ENCODE peak calls at places on chromosome 3, in five cellular contexts. One of them, this sample, is unnamed.
A peak's percentile ranks its signal among the peaks of the same experiment; 100 is the strongest.

GRCh38 chr3:153372326-153372725 is 210.3 kb downstream of the RAP2B start:
- DNase-seq in DND-41: no peak
- DNase-seq in PC-3: peak; percentile 53
- DNase-seq in hepatocyte: no peak
- DNase-seq in heart right ventricle: no peak
- DNase-seq in this sample: peak; percentile 65

GRCh38 chr3:71726106-71726505 is 904 bp upstream of the EIF4E3 start:
- DNase-seq in hepatocyte: no peak
- DNase-seq in PC-3: no peak
- DNase-seq in heart right ventricle: no peak
- DNase-seq in DND-41: peak; percentile 44
- DNase-seq in this sample: no peak

GRCh38 chr3:128322030-128323022 is 144.4 kb downstream of the DNAJB8 start:
- DNase-seq in PC-3: peak; percentile 25
- DNase-seq in hepatocyte: no peak
- DNase-seq in heart right ventricle: peak; percentile 42
- DNase-seq in DND-41: peak; percentile 52
- DNase-seq in this sample: no peak

GRCh38 chr3:185758912-185759311 is 65.9 kb downstream of the IGF2BP2 start:
- DNase-seq in hepatocyte: no peak
- DNase-seq in heart right ventricle: no peak
- DNase-seq in PC-3: peak; percentile 80
- DNase-seq in DND-41: no peak
- DNase-seq in this sample: no peak

GRCh38 chr3:24149032-24149431 is 203.9 kb downstream of the NR1D2 start:
- DNase-seq in heart right ventricle: no peak
- DNase-seq in PC-3: peak; percentile 41
- DNase-seq in DND-41: no peak
- DNase-seq in hepatocyte: no peak
- DNase-seq in this sample: no peak

GRCh38 chr3:192652731-192653130 is 74.6 kb downstream of the FGF12 start:
- DNase-seq in hepatocyte: no peak
- DNase-seq in heart right ventricle: no peak
- DNase-seq in PC-3: no peak
- DNase-seq in DND-41: no peak
- DNase-seq in this sample: no peak

GRCh38 chr3:8644748-8645390 is at the start of gene SSUH2:
- DNase-seq in hepatocyte: no peak
- DNase-seq in PC-3: no peak
- DNase-seq in DND-41: no peak
- DNase-seq in heart right ventricle: no peak
- DNase-seq in this sample: no peak

GRCh38 chr3:134105876-134106556 is 76.3 kb upstream of the SLCO2A1 start:
- DNase-seq in DND-41: no peak
- DNase-seq in hepatocyte: no peak
- DNase-seq in heart right ventricle: no peak
- DNase-seq in PC-3: no peak
- DNase-seq in this sample: no peak

GRCh38 chr3:156311930-156312329 is 191.6 kb downstream of the KCNAB1 start:
- DNase-seq in heart right ventricle: no peak
- DNase-seq in DND-41: no peak
- DNase-seq in PC-3: no peak
- DNase-seq in hepatocyte: no peak
- DNase-seq in this sample: no peak

GRCh38 chr3:13896473-13897154 is 16.7 kb upstream of the WNT7A start:
- DNase-seq in heart right ventricle: no peak
- DNase-seq in hepatocyte: peak; percentile 85
- DNase-seq in DND-41: peak; percentile 66
- DNase-seq in PC-3: peak; percentile 90
- DNase-seq in this sample: peak; percentile 59

GRCh38 chr3:14411988-14412387 is 9.6 kb downstream of the SLC6A6 start:
- DNase-seq in DND-41: no peak
- DNase-seq in PC-3: peak; percentile 29
- DNase-seq in heart right ventricle: no peak
- DNase-seq in hepatocyte: no peak
- DNase-seq in this sample: no peak

DNA sequence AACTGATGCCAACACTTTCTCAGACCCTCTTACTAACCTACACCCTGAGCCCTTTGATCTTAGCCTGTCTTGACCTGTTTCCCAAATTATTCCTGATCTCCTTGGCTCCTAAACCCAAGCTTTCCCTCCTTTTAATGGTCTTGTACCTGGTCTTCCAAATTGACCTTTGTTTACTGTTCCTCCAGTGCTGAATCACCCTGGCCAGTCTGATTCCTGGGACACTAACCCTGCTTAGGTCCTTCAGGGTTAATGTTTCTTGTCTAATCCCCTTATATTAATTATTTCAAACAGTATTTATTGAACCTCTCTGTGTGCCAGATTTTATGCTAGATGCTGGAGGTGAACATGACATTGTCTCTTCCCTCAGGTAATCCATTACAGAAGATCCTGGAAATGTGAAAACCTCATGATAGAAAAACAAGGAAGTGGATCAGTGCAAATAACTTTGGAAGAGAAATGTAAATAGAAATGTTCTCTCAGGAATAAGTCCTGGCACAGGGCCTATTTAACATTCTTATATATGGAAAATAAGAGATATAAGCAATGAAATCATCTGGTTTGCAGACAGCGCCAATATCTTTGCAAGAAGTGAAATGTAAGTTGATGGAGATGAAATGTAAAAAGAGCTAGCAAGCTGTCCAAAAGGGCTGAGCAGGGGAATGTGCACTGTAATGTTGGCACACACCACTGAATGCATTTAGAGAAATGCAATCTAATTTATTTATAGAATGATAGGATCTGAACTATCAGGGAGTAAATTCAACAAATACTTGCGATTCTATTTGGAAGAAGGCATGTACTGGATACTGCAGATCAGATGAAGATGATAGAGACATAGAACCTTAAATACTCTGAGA is 20.7 kb downstream of the HGD start:
- DNase-seq in heart right ventricle: no peak
- DNase-seq in DND-41: no peak
- DNase-seq in hepatocyte: no peak
- DNase-seq in PC-3: peak; percentile 16
- DNase-seq in this sample: no peak
- H3K27ac ChIP-seq in heart right ventricle: no peak overlapping the region
- H3K27ac ChIP-seq in DND-41: no peak overlapping the region
- H3K27ac ChIP-seq in hepatocyte: no peak overlapping the region
- H3K27ac ChIP-seq in PC-3: no peak overlapping the region
- H3K27ac ChIP-seq in this sample: no peak overlapping the region

GRCh38 chr3:195517030-195517429 is 26.1 kb downstream of the PPP1R2 start:
- DNase-seq in hepatocyte: no peak
- DNase-seq in DND-41: no peak
- DNase-seq in PC-3: no peak
- DNase-seq in heart right ventricle: no peak
- DNase-seq in this sample: no peak
- TF ChIP-seq CTCF in hepatocyte: no peak
- TF ChIP-seq CTCF in DND-41: no peak
- TF ChIP-seq CTCF in PC-3: no peak
- TF ChIP-seq CTCF in heart right ventricle: no peak
- TF ChIP-seq CTCF in this sample: no peak

GRCh38 chr3:115958531-115958930 is 335.2 kb downstream of the GAP43 start:
- DNase-seq in PC-3: no peak
- DNase-seq in heart right ventricle: no peak
- DNase-seq in DND-41: no peak
- DNase-seq in hepatocyte: no peak
- DNase-seq in this sample: no peak
- H3K27ac ChIP-seq in PC-3: no peak overlapping the region
- H3K27ac ChIP-seq in heart right ventricle: no peak overlapping the region
- H3K27ac ChIP-seq in DND-41: no peak overlapping the region
- H3K27ac ChIP-seq in hepatocyte: no peak overlapping the region
- H3K27ac ChIP-seq in this sample: no peak overlapping the region

DNA sequence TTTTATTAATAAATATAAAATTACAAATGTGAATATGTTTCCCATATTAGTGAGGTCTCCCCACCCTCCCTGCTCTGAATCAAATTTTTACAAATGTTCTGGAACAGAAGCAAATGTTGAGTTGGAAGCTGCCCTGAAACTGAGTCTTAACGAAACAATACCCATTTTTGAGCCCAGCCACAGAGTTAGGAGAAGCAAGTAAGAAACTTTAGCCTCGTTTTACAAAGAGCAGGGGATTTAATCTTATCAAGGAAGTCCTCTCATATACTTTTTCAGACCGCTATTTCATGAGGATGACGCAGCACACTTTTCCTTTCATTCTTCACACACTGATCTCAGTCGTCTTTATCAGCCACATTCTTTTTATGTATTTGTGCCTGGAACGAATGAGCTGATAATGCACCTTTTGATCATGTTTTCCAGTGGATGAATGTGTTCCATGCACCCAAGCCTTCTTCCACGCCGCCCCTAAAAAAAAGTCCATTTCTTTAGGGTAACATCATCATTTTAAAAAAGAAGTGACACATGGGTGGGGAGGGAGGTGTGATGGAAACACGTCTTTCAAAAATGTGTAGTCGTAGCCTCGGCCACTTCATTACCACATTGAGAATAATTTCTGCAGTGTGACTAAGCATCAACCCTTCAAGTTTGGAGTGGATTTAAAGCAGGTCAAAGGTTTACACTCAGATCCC is 48.1 kb downstream of the SETMAR start:
- DNase-seq in DND-41: no peak
- DNase-seq in PC-3: no peak
- DNase-seq in heart right ventricle: no peak
- DNase-seq in hepatocyte: peak; percentile 31
- DNase-seq in this sample: no peak
- TF ChIP-seq CTCF in DND-41: no peak
- TF ChIP-seq CTCF in PC-3: no peak
- TF ChIP-seq CTCF in heart right ventricle: no peak
- TF ChIP-seq CTCF in hepatocyte: no peak
- TF ChIP-seq CTCF in this sample: no peak

DNA sequence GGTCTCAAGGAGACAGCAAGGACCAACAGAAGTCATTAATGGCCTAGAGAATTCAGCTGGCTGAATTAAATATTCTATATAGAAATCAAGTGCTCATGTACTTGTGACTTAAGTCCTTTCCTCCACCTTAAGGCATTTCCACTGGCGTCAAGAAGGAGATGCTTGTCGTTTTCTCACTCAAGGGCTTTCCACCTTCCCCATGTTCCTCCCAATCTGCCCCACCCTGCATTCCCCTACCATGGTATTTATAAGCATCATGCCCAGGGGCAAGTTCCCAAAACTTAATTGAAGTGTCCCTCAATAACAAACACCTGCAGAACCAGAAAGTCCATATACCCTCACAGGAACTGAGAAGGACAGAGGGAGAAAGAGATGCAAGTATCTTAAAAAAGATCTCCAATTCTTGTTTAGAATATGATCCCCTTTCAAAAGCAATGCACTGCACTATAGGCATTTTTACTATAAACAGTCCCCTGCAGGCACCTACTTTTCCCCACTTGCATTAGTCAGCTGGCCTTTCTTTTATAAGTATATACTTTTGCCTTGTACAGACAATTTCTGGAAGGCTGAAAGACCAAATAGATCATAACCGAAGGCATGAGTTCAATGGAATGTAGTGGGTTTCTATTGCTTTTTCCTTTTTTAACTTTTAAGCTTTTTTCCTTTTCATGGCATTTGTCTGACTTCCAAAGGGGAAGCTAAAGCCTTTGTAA is 29.6 kb downstream of the TMEM39A start:
- DNase-seq in PC-3: no peak
- DNase-seq in hepatocyte: no peak
- DNase-seq in DND-41: no peak
- DNase-seq in heart right ventricle: no peak
- DNase-seq in this sample: no peak
- H3K27ac ChIP-seq in PC-3: no peak overlapping the region
- H3K27ac ChIP-seq in hepatocyte: no peak overlapping the region
- H3K27ac ChIP-seq in DND-41: no peak overlapping the region
- H3K27ac ChIP-seq in heart right ventricle: no peak overlapping the region
- H3K27ac ChIP-seq in this sample: no peak overlapping the region

GRCh38 chr3:22729981-22730380 is 473.1 kb upstream of the UBE2E2 start:
- DNase-seq in PC-3: peak; percentile 48
- DNase-seq in hepatocyte: peak; percentile 8
- DNase-seq in heart right ventricle: no peak
- DNase-seq in DND-41: no peak
- DNase-seq in this sample: no peak
- TF ChIP-seq CTCF in PC-3: peak; percentile 64
- TF ChIP-seq CTCF in hepatocyte: peak; percentile 44
- TF ChIP-seq CTCF in heart right ventricle: peak; percentile 25
- TF ChIP-seq CTCF in DND-41: no peak
- TF ChIP-seq CTCF in this sample: peak; percentile 19

GRCh38 chr3:32143849-32144757 is 37.7 kb downstream of the GPD1L start:
- DNase-seq in DND-41: peak; percentile 62
- DNase-seq in PC-3: peak; percentile 99
- DNase-seq in hepatocyte: peak; percentile 91
- DNase-seq in heart right ventricle: no peak
- DNase-seq in this sample: peak; percentile 77

GRCh38 chr3:32147935-32148334 is 41.5 kb downstream of the GPD1L start:
- DNase-seq in heart right ventricle: no peak
- DNase-seq in DND-41: no peak
- DNase-seq in hepatocyte: no peak
- DNase-seq in PC-3: no peak
- DNase-seq in this sample: no peak

GRCh38 chr3:32148356-32148755 is 41.9 kb downstream of the GPD1L start:
- DNase-seq in heart right ventricle: no peak
- DNase-seq in DND-41: no peak
- DNase-seq in PC-3: no peak
- DNase-seq in hepatocyte: no peak
- DNase-seq in this sample: no peak

GRCh38 chr3:32147509-32147908 is 41.1 kb downstream of the GPD1L start:
- DNase-seq in heart right ventricle: no peak
- DNase-seq in DND-41: no peak
- DNase-seq in PC-3: peak; percentile 79
- DNase-seq in hepatocyte: no peak
- DNase-seq in this sample: no peak

GRCh38 chr3:32146669-32147315 is 40.4 kb downstream of the GPD1L start:
- DNase-seq in heart right ventricle: no peak
- DNase-seq in PC-3: peak; percentile 51
- DNase-seq in DND-41: no peak
- DNase-seq in hepatocyte: no peak
- DNase-seq in this sample: no peak
- H3K27ac ChIP-seq in heart right ventricle: peak overlapping the region; percentile 23
- H3K27ac ChIP-seq in PC-3: peak overlapping the region; percentile 69
- H3K27ac ChIP-seq in DND-41: no peak overlapping the region
- H3K27ac ChIP-seq in hepatocyte: peak overlapping the region; percentile 21
- H3K27ac ChIP-seq in this sample: no peak overlapping the region

DNA sequence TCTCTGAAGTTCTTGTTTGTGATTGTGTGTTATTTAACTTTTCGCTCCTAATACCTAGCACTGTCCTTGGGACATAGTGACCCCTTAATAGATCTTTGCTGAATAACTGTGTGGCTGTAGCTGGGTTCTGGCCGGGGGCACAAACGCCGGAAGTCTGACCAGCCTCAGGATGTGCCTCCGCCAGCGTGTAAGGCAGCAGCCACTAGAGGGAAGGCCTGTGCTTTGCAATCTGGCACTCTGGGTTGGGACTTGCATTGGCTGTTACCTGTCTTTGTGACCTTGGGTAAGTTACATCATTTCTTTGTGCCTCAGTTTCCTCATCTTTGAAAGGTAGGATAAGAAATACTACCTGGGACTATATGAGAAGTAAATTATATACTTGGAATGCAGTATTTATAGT is 158.7 kb downstream of the GHSR start:
- DNase-seq in DND-41: no peak
- DNase-seq in PC-3: no peak
- DNase-seq in heart right ventricle: peak; percentile 39
- DNase-seq in hepatocyte: no peak
- DNase-seq in this sample: no peak
- TF ChIP-seq CTCF in DND-41: peak; percentile 40
- TF ChIP-seq CTCF in PC-3: peak; percentile 55
- TF ChIP-seq CTCF in heart right ventricle: peak; percentile 65
- TF ChIP-seq CTCF in hepatocyte: peak; percentile 35
- TF ChIP-seq CTCF in this sample: no peak

This sample was measured in RWPE1.